ENCODE peak calls at places on chromosomes 5 and 9, in seven cellular contexts. A, J, V, B, Z, P and O are unnamed samples.
A peak's percentile ranks its signal among the peaks of the same experiment; 100 is the strongest.

GRCh38 chr9:78397045-78397843 is 100.3 kb downstream of the PSAT1 start:
- DNase-seq in V (no peak), A (no peak), B (no peak), P (peak; percentile 0), J (peak; percentile 6), Z (no peak), O (no peak)

GRCh38 chr9:107039546-107039945 is 176.6 kb downstream of the ZNF462 start:
- DNase-seq in A (peak; percentile 1), B (no peak), Z (peak; percentile 45), V (no peak), J (peak; percentile 96), P (no peak), O (no peak)

GRCh38 chr5:137292461-137293025 is 206.6 kb downstream of the SPOCK1 start:
- DNase-seq in V (no peak), B (no peak), A (no peak), J (no peak), Z (no peak), P (no peak), O (no peak)

GRCh38 chr5:43603535-43604363 is 769 bp downstream of the NNT start:
- DNase-seq in V (peak; percentile 82), A (no peak), J (peak; percentile 34), Z (peak; percentile 33), P (no peak), B (peak; percentile 84), O (peak; percentile 86)

GRCh38 chr5:130471-131175 is 38.7 kb downstream of the PLEKHG4B start:
- DNase-seq in Z (peak; percentile 72), A (no peak), B (no peak), P (no peak), J (peak; percentile 76), V (no peak), O (no peak)

GRCh38 chr9:114905160-114905940 is 25.0 kb downstream of the TNFSF8 start:
- DNase-seq in A (no peak), J (no peak), V (no peak), Z (no peak), B (no peak), P (no peak), O (no peak)

GRCh38 chr5:44842491-44843282 is 33.9 kb downstream of the MRPS30 start:
- DNase-seq in J (no peak), Z (no peak), P (no peak), V (no peak), B (no peak), A (no peak), O (no peak)

GRCh38 chr9:129197978-129198736 is 20.1 kb upstream of the IER5L start:
- DNase-seq in J (peak; percentile 91), Z (peak; percentile 63), V (no peak), P (no peak), B (peak; percentile 84), A (no peak), O (peak; percentile 79)

GRCh38 chr5:108858959-108859358 is 111.3 kb downstream of the FER start:
- DNase-seq in B (no peak), A (no peak), P (no peak), Z (peak; percentile 44), V (no peak), J (peak; percentile 5), O (no peak)

GRCh38 chr9:26656003-26656940 is 236.3 kb downstream of the CAAP1 start:
- DNase-seq in A (no peak), J (peak; percentile 0), V (no peak), Z (peak; percentile 15), B (no peak), P (peak; percentile 35), O (peak; percentile 41)

GRCh38 chr5:136014049-136014516 is 14.7 kb upstream of the TGFBI start:
- DNase-seq in P (no peak), A (no peak), J (peak; percentile 85), B (peak; percentile 81), V (peak; percentile 70), Z (no peak), O (peak; percentile 55)

GRCh38 chr9:16191691-16192402 is 639.0 kb downstream of the CCDC171 start:
- DNase-seq in Z (peak; percentile 87), J (peak; percentile 97), A (no peak), P (peak; percentile 70), V (peak; percentile 87), B (peak; percentile 94), O (peak; percentile 90)

GRCh38 chr9:93697352-93698139 is 121.2 kb downstream of the PHF2 start:
- DNase-seq in J (no peak), B (no peak), P (no peak), V (peak; percentile 53), Z (no peak), A (no peak), O (no peak)

GRCh38 chr9:95150903-95151302 is 166.6 kb downstream of the FANCC start:
- DNase-seq in B (no peak), Z (no peak), P (no peak), V (peak; percentile 77), J (no peak), A (no peak), O (no peak)

GRCh38 chr9:12797037-12797436 is 22.2 kb downstream of the LURAP1L start:
- DNase-seq in V (no peak), A (no peak), Z (no peak), P (no peak), B (no peak), J (no peak), O (no peak)

GRCh38 chr9:13718086-13718485 is 438.6 kb upstream of the MPDZ start:
- DNase-seq in J (peak; percentile 84), B (no peak), V (no peak), A (peak; percentile 17), P (no peak), Z (peak; percentile 9), O (no peak)

GRCh38 chr5:79837707-79838620 is 148.3 kb downstream of the CMYA5 start:
- DNase-seq in A (no peak), J (peak; percentile 55), P (no peak), V (no peak), Z (no peak), B (no peak), O (no peak)

GRCh38 chr5:171596391-171596878 is 177.0 kb downstream of the FGF18 start:
- DNase-seq in P (no peak), Z (peak; percentile 94), A (no peak), B (peak; percentile 97), J (peak; percentile 95), V (peak; percentile 84), O (no peak)

GRCh38 chr9:87567988-87568800 is 70.5 kb downstream of the DAPK1 start:
- DNase-seq in B (peak; percentile 58), J (no peak), A (no peak), V (no peak), Z (no peak), P (no peak), O (no peak)

GRCh38 chr5:148084269-148084668 is 20.5 kb downstream of the SPINK5 start:
- DNase-seq in B (no peak), V (no peak), A (no peak), J (no peak), Z (no peak), P (no peak), O (no peak)

GRCh38 chr9:132026932-132027585 is 52.6 kb downstream of the MED27 start:
- DNase-seq in J (peak; percentile 82), V (no peak), P (no peak), Z (peak; percentile 74), A (peak; percentile 82), B (no peak), O (no peak)

GRCh38 chr9:106878943-106879916 is 16.3 kb downstream of the ZNF462 start:
- DNase-seq in V (no peak), P (peak; percentile 52), B (peak; percentile 88), A (no peak), J (peak; percentile 98), Z (peak; percentile 99), O (peak; percentile 77)

GRCh38 chr5:139431706-139432105 is 7.6 kb downstream of the DNAJC18 start:
- DNase-seq in P (no peak), Z (peak; percentile 28), B (no peak), V (no peak), J (no peak), A (no peak), O (no peak)

GRCh38 chr5:14266686-14267085 is 123.5 kb downstream of the TRIO start:
- DNase-seq in J (no peak), P (no peak), V (no peak), B (no peak), Z (no peak), A (no peak), O (no peak)
- H3K4me1 ChIP-seq in J (peaks cover 48% of the 10 kb centered on the region), P (peaks cover 23% of the 10 kb centered on the region), V (peaks cover 37% of the 10 kb centered on the region), B (peaks cover 21% of the 10 kb centered on the region), Z (peaks cover 46% of the 10 kb centered on the region), A (peaks cover 81% of the 10 kb centered on the region), O (peaks cover 14% of the 10 kb centered on the region)

GRCh38 chr5:150644496-150644895 is 4.0 kb downstream of the SYNPO start:
- DNase-seq in B (peak; percentile 77), A (no peak), Z (no peak), V (no peak), P (no peak), J (no peak), O (peak; percentile 72)
- H3K4me1 ChIP-seq in B (peaks cover 39% of the 10 kb centered on the region), A (peaks cover 55% of the 10 kb centered on the region), Z (peaks cover 36% of the 10 kb centered on the region), V (peaks cover 71% of the 10 kb centered on the region), P (peaks cover 48% of the 10 kb centered on the region), J (peaks cover 58% of the 10 kb centered on the region), O (peaks cover 85% of the 10 kb centered on the region)

DNA sequence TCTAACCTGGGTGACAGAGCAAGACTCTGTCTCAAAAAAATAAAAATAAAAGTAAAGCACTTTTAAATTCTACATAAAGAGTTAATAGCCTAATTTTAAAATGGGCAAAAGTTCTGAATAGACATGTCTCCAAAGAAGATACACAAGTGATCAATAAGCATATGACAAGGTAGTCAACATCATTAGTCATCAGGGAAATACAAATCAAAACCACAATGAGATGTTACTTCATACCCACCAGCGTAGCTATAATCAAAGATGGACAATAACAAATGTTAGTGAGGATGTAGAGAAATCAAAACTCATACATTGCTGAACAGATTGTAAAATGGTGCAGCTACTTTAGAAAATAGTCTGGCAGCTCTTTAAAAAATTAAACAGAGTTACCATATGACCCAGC is 64.1 kb downstream of the IQGAP2 start:
- DNase-seq in B (no peak), J (no peak), A (no peak), V (no peak), P (no peak), Z (no peak), O (no peak)
- H3K4me1 ChIP-seq in B (no peaks in the 10 kb centered on the region), J (no peaks in the 10 kb centered on the region), A (no peaks in the 10 kb centered on the region), V (no peaks in the 10 kb centered on the region), P (no peaks in the 10 kb centered on the region), Z (no peaks in the 10 kb centered on the region), O (no peaks in the 10 kb centered on the region)

GRCh38 chr9:82127993-82128710 is 139.6 kb downstream of the SPATA31D1 start:
- DNase-seq in A (no peak), V (no peak), J (no peak), B (no peak), Z (no peak), P (no peak), O (no peak)

GRCh38 chr9:82131072-82131471 is 142.5 kb downstream of the SPATA31D1 start:
- DNase-seq in V (no peak), Z (no peak), J (no peak), P (no peak), B (no peak), A (no peak), O (no peak)

GRCh38 chr9:82130331-82131042 is 141.9 kb downstream of the SPATA31D1 start:
- DNase-seq in Z (no peak), V (no peak), A (no peak), J (no peak), B (no peak), P (no peak), O (no peak)

GRCh38 chr9:82132024-82132423 is 143.5 kb downstream of the SPATA31D1 start:
- DNase-seq in A (no peak), V (no peak), B (no peak), Z (no peak), P (no peak), J (peak; percentile 33), O (no peak)

DNA sequence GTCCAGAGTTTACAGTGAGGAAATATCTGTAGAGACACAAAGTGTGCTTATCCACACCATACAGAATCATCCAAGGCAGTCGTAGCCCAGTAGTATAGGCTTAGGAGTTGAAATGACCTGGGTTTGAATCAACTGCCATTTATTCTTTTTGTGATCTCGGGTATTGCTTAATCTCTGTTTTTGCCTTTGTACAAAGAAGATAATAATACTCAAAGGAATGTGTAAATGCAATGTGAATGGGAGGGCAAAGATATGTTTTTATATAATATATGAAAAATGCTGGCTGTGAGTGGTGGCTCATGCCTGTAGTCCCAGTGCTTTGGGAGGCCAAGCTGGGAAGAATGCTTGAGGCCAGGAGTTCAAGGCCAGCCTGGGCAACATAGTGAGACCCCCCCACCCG is 141.1 kb downstream of the SPATA31D1 start:
- DNase-seq in Z (no peak), V (no peak), P (no peak), B (no peak), J (no peak), A (no peak), O (no peak)
- H3K4me1 ChIP-seq in Z (peaks cover 2% of the 10 kb centered on the region), V (no peaks in the 10 kb centered on the region), P (no peaks in the 10 kb centered on the region), B (no peaks in the 10 kb centered on the region), J (no peaks in the 10 kb centered on the region), A (no peaks in the 10 kb centered on the region), O (peaks cover 7% of the 10 kb centered on the region)